ENCODE peak calls at places on chromosomes 12 and 14, in seven cellular contexts. Y is stomach, G is tibial artery, W is mesendoderm, M is thyroid gland, C is endothelial cell of umbilical vein, Q is transverse colon. H is an unnamed sample.

GRCh38 chr12:95963104-95963503 is 20.0 kb downstream of the AMDHD1 start:
- DNase-seq in Y (no peak), G (no peak), W (peak; percentile 67), M (no peak), C (no peak), Q (no peak), H (no peak)

GRCh38 chr12:11765817-11766794 is 116.6 kb downstream of the ETV6 start:
- DNase-seq in Y (no peak), G (no peak), W (peak; percentile 15), M (no peak), C (peak; percentile 78), Q (peak; percentile 56), H (no peak)

GRCh38 chr14:100079606-100080005 is 14.4 kb downstream of the EVL start:
- DNase-seq in Y (no peak), G (no peak), W (no peak), M (no peak), C (no peak), Q (no peak), H (no peak)

GRCh38 chr14:75548544-75548943 is 26.3 kb downstream of the BATF start:
- DNase-seq in Y (no peak), G (no peak), W (no peak), M (no peak), C (no peak), Q (peak; percentile 51), H (no peak)

GRCh38 chr14:64501326-64502171 is 2.1 kb downstream of the ZBTB25 start:
- DNase-seq in Y (peak; percentile 43), G (peak; percentile 89), W (peak; percentile 67), M (peak; percentile 75), C (peak; percentile 46), Q (peak; percentile 68), H (no peak)

GRCh38 chr12:69688021-69688420 is 11.1 kb downstream of the BEST3 start:
- DNase-seq in Y (no peak), G (no peak), W (peak; percentile 76), M (no peak), C (peak; percentile 74), Q (no peak), H (no peak)

GRCh38 chr14:45070215-45070614 is 13.7 kb upstream of the PRPF39 start:
- DNase-seq in Y (no peak), G (no peak), W (no peak), M (no peak), C (no peak), Q (no peak), H (no peak)

GRCh38 chr14:44640416-44640815 is 133.3 kb upstream of the FSCB start:
- DNase-seq in Y (no peak), G (no peak), W (peak; percentile 5), M (no peak), C (no peak), Q (no peak), H (no peak)

GRCh38 chr12:108335349-108336119 is 3.6 kb downstream of the CMKLR1 start:
- DNase-seq in Y (no peak), G (peak; percentile 53), W (no peak), M (no peak), C (no peak), Q (no peak), H (no peak)

GRCh38 chr12:42612258-42612608 is 22.7 kb upstream of the PRICKLE1 start:
- DNase-seq in Y (no peak), G (no peak), W (no peak), M (no peak), C (no peak), Q (no peak), H (no peak)

GRCh38 chr12:11902525-11902875 is 168.2 kb upstream of the BCL2L14 start:
- DNase-seq in Y (no peak), G (no peak), W (no peak), M (no peak), C (no peak), Q (no peak), H (no peak)

GRCh38 chr12:117402363-117402762 is 40.9 kb upstream of the NOS1 start:
- DNase-seq in Y (no peak), G (no peak), W (peak; percentile 50), M (no peak), C (no peak), Q (no peak), H (no peak)

GRCh38 chr12:88202500-88202899 is 60.4 kb downstream of the TMTC3 start:
- DNase-seq in Y (no peak), G (no peak), W (no peak), M (no peak), C (no peak), Q (no peak), H (no peak)

GRCh38 chr12:52271157-52271556 is 3.3 kb upstream of the KRT86 start:
- DNase-seq in Y (no peak), G (no peak), W (no peak), M (no peak), C (no peak), Q (no peak), H (no peak)

GRCh38 chr12:132143328-132144071 is 619 bp downstream of the DDX51 start:
- DNase-seq in Y (no peak), G (peak; percentile 64), W (no peak), M (no peak), C (no peak), Q (no peak), H (no peak)

GRCh38 chr14:101193126-101193844 is 289.8 kb upstream of the RTL1 start:
- DNase-seq in Y (peak; percentile 20), G (no peak), W (no peak), M (no peak), C (no peak), Q (no peak), H (no peak)

GRCh38 chr14:98808494-98809407 is 463.2 kb downstream of the BCL11B start:
- DNase-seq in Y (peak; percentile 60), G (no peak), W (peak; percentile 40), M (peak; percentile 97), C (no peak), Q (no peak), H (no peak)

GRCh38 chr14:34699873-34700621 is 14.3 kb downstream of the CFL2 start:
- DNase-seq in Y (no peak), G (no peak), W (no peak), M (no peak), C (peak; percentile 93), Q (no peak), H (peak; percentile 82)

GRCh38 chr12:123305160-123305559 is 33.5 kb upstream of the CDK2AP1 start:
- DNase-seq in Y (no peak), G (no peak), W (no peak), M (no peak), C (no peak), Q (no peak), H (no peak)

DNA sequence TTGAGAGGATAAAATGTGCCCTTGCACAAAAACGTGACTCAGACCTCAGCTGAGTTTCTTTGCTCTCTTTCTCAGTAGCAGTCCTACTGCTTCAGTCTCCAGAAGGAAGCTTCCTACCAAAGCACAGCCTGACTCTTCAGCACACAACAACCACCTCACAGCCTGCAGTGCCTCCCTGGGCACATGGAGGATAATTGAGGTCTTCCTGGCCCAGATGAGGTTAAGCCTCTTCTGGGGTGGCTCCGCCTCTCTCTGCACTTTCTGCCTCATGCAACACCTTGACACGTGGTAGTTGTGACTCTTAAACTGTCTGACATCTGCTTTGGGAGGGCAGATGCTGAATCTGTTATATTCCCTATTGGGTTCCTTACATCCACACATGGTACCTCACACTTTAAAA is 33.8 kb downstream of the GIT2 start:
- DNase-seq in Y (no peak), G (no peak), W (peak; percentile 55), M (no peak), C (no peak), Q (no peak), H (no peak)
- H3K36me3 ChIP-seq in Y (peaks cover 31% of the 10 kb centered on the region), G (peaks cover 92% of the 10 kb centered on the region), W (peaks cover 4% of the 10 kb centered on the region), M (peaks cover 27% of the 10 kb centered on the region), C (peaks cover 13% of the 10 kb centered on the region), Q (peaks cover 44% of the 10 kb centered on the region), H (peaks cover 6% of the 10 kb centered on the region)

GRCh38 chr14:105056303-105056831 is 8.9 kb downstream of the GPR132 start:
- DNase-seq in Y (no peak), G (no peak), W (no peak), M (no peak), C (no peak), Q (no peak), H (no peak)
- H3K36me3 ChIP-seq in Y (no peaks in the 10 kb centered on the region), G (no peaks in the 10 kb centered on the region), W (no peaks in the 10 kb centered on the region), M (no peaks in the 10 kb centered on the region), C (no peaks in the 10 kb centered on the region), Q (no peaks in the 10 kb centered on the region), H (no peaks in the 10 kb centered on the region)

DNA sequence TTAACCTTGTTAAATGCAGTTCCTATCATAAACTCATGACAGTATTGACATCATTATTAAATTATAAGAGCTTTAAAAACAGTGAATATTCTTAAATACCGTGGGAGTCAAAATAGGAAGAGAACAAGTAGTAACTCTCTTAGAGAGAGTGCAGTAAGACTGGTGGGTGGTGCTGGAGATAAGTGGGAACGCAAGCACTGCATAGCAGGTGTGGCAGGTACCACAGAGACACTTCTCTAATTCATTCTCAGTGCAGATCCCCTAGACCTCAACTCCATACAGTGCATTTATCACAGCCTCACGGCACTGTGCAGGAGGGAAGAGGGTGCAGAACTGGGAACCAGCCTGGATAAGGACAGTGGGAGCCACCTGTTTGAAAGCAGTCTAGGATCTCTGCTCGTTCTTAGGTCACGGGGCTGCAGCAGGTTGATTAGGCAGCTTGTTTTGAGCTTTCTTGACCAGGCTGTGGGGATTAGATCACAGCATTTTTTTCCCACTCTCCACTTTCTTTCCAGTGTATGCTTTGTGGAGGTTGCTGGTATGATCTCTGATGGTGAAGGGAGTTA is 165.6 kb downstream of the PRKCH start:
- DNase-seq in Y (no peak), G (no peak), W (no peak), M (no peak), C (no peak), Q (no peak), H (no peak)
- H3K36me3 ChIP-seq in Y (no peaks in the 10 kb centered on the region), G (no peaks in the 10 kb centered on the region), W (no peaks in the 10 kb centered on the region), M (no peaks in the 10 kb centered on the region), C (peaks cover 29% of the 10 kb centered on the region), Q (no peaks in the 10 kb centered on the region), H (no peaks in the 10 kb centered on the region)

GRCh38 chr12:124332900-124333299 is 38.0 kb downstream of the RFLNA start:
- DNase-seq in Y (no peak), G (no peak), W (no peak), M (no peak), C (no peak), Q (no peak), H (no peak)

GRCh38 chr12:124334976-124335375 is 40.1 kb downstream of the RFLNA start:
- DNase-seq in Y (no peak), G (no peak), W (no peak), M (no peak), C (no peak), Q (no peak), H (no peak)

GRCh38 chr12:124333724-124334123 is 38.8 kb downstream of the RFLNA start:
- DNase-seq in Y (no peak), G (no peak), W (no peak), M (no peak), C (no peak), Q (no peak), H (no peak)

GRCh38 chr12:124334266-124334665 is 39.4 kb downstream of the RFLNA start:
- DNase-seq in Y (no peak), G (no peak), W (no peak), M (no peak), C (no peak), Q (no peak), H (no peak)

DNA sequence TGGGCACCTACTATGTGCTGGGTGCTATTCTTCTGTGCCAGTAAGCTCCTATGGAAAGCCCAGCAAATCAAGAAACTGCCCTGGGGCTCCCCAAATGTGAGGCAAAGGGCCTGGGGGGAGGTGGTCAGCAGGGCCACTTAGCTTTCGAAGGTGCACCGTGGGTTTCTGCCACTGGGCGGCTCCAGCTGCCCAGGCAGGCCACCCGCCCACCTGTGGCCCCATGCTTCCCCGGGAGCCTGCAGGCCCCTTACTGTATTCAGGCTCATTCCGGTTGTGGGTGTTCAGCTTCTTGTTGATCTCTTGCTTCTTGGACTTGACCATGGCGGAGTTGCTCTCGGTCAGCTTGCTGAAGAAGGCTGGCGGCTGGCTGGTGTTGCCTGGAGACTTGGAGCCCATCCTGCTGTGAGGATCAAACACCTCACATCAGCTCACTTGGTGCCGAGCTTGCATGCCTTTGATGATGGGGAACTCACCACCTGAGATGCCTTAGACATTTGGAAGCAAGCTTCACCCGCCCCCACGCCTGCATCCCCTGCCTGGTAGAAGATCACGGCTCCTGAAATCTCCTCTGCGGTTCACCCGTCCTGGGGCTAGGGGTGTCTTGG is 37.3 kb downstream of the RFLNA start:
- DNase-seq in Y (no peak), G (no peak), W (peak; percentile 45), M (no peak), C (no peak), Q (no peak), H (no peak)
- H3K36me3 ChIP-seq in Y (peaks cover 84% of the 10 kb centered on the region), G (peaks cover 99% of the 10 kb centered on the region), W (peaks cover 4% of the 10 kb centered on the region), M (peaks cover 59% of the 10 kb centered on the region), C (peaks cover 50% of the 10 kb centered on the region), Q (peaks cover 60% of the 10 kb centered on the region), H (peaks cover 68% of the 10 kb centered on the region)